ENCODE peak calls at places on chromosome 7, in nine cellular contexts. One of them, this sample, is unnamed.

GRCh38 chr7:81846398-81846797 is 76.6 kb upstream of the HGF start:
- DNase-seq in lower leg skin: peak
- DNase-seq in AG10803: peak
- DNase-seq in testis: no peak
- DNase-seq in BJ: peak
- DNase-seq in endodermal cell: no peak
- DNase-seq in fibroblast of the aortic adventitia: peak
- DNase-seq in upper lobe of right lung: no peak
- DNase-seq in chondrocyte: no peak
- DNase-seq in this sample: peak

GRCh38 chr7:7209412-7210050 is 27.2 kb downstream of the C1GALT1 start:
- DNase-seq in lower leg skin: no peak
- DNase-seq in AG10803: no peak
- DNase-seq in testis: no peak
- DNase-seq in upper lobe of right lung: no peak
- DNase-seq in fibroblast of the aortic adventitia: no peak
- DNase-seq in BJ: no peak
- DNase-seq in endodermal cell: peak
- DNase-seq in chondrocyte: no peak
- DNase-seq in this sample: no peak

GRCh38 chr7:27966219-27966780 is 214.3 kb downstream of the JAZF1 start:
- DNase-seq in AG10803: no peak
- DNase-seq in endodermal cell: no peak
- DNase-seq in testis: no peak
- DNase-seq in fibroblast of the aortic adventitia: no peak
- DNase-seq in upper lobe of right lung: no peak
- DNase-seq in lower leg skin: no peak
- DNase-seq in BJ: no peak
- DNase-seq in chondrocyte: no peak
- DNase-seq in this sample: no peak

GRCh38 chr7:64946772-64947171 is 43.7 kb downstream of the ZNF273 start:
- DNase-seq in chondrocyte: no peak
- DNase-seq in BJ: no peak
- DNase-seq in fibroblast of the aortic adventitia: no peak
- DNase-seq in lower leg skin: no peak
- DNase-seq in testis: peak
- DNase-seq in AG10803: no peak
- DNase-seq in upper lobe of right lung: peak
- DNase-seq in endodermal cell: peak
- DNase-seq in this sample: no peak

GRCh38 chr7:156640949-156641485 is 443 bp downstream of the RNF32 start:
- DNase-seq in fibroblast of the aortic adventitia: peak
- DNase-seq in lower leg skin: no peak
- DNase-seq in testis: peak
- DNase-seq in endodermal cell: no peak
- DNase-seq in upper lobe of right lung: no peak
- DNase-seq in AG10803: peak
- DNase-seq in BJ: no peak
- DNase-seq in chondrocyte: no peak
- DNase-seq in this sample: no peak

GRCh38 chr7:13411151-13411550 is 578.3 kb downstream of the ETV1 start:
- DNase-seq in testis: no peak
- DNase-seq in BJ: no peak
- DNase-seq in fibroblast of the aortic adventitia: no peak
- DNase-seq in upper lobe of right lung: no peak
- DNase-seq in AG10803: no peak
- DNase-seq in chondrocyte: no peak
- DNase-seq in endodermal cell: no peak
- DNase-seq in lower leg skin: no peak
- DNase-seq in this sample: no peak

GRCh38 chr7:65269150-65269856 is 104.4 kb upstream of the ZNF92 start:
- DNase-seq in upper lobe of right lung: peak
- DNase-seq in testis: peak
- DNase-seq in fibroblast of the aortic adventitia: no peak
- DNase-seq in AG10803: no peak
- DNase-seq in chondrocyte: no peak
- DNase-seq in endodermal cell: peak
- DNase-seq in lower leg skin: no peak
- DNase-seq in BJ: no peak
- DNase-seq in this sample: no peak

GRCh38 chr7:71594746-71595145 is 462.8 kb downstream of the GALNT17 start:
- DNase-seq in lower leg skin: no peak
- DNase-seq in chondrocyte: no peak
- DNase-seq in fibroblast of the aortic adventitia: no peak
- DNase-seq in AG10803: no peak
- DNase-seq in BJ: no peak
- DNase-seq in upper lobe of right lung: no peak
- DNase-seq in testis: no peak
- DNase-seq in endodermal cell: no peak
- DNase-seq in this sample: no peak

GRCh38 chr7:325811-326210 is 35.8 kb downstream of the FOXL3 start:
- DNase-seq in endodermal cell: no peak
- DNase-seq in fibroblast of the aortic adventitia: no peak
- DNase-seq in chondrocyte: peak
- DNase-seq in upper lobe of right lung: no peak
- DNase-seq in BJ: no peak
- DNase-seq in AG10803: no peak
- DNase-seq in testis: no peak
- DNase-seq in lower leg skin: no peak
- DNase-seq in this sample: peak

GRCh38 chr7:40530292-40530691 is 395.5 kb downstream of the SUGCT start:
- DNase-seq in AG10803: peak
- DNase-seq in testis: no peak
- DNase-seq in lower leg skin: no peak
- DNase-seq in fibroblast of the aortic adventitia: no peak
- DNase-seq in upper lobe of right lung: no peak
- DNase-seq in BJ: no peak
- DNase-seq in chondrocyte: no peak
- DNase-seq in endodermal cell: no peak
- DNase-seq in this sample: no peak

DNA sequence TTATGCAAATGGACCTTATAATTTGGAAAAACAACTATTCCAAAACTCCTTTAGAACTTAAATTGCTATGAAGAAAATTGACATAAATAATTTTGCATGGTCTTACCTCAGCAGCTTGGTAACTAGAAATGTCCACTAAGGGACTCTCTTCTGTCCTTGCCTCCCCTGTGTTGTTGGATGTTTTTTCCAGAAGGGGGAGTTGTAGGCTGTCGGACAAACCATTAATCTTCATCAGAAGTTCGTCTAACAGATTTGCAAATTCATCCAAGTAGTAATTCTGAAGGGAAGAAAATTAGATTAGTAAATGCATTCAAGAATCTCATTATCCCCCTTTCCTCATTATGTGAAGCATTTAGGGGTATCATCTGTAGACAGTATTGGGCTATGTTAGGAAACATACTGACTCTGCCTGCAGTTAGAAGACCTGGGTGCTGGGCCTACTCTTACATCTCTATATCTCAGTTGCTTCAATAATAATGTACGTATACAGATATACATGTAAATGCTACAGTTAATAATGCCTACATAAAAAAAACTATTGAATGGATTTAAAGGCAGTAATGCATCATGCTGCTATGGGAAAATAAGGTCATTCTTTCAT is 155.6 kb downstream of the PKD1L1 start:
- DNase-seq in lower leg skin: no peak
- DNase-seq in endodermal cell: no peak
- DNase-seq in upper lobe of right lung: no peak
- DNase-seq in BJ: no peak
- DNase-seq in AG10803: no peak
- DNase-seq in fibroblast of the aortic adventitia: no peak
- DNase-seq in testis: no peak
- DNase-seq in chondrocyte: no peak
- DNase-seq in this sample: no peak
- TF ChIP-seq CTCF in lower leg skin: no peak
- TF ChIP-seq CTCF in endodermal cell: peak
- TF ChIP-seq CTCF in upper lobe of right lung: peak
- TF ChIP-seq CTCF in BJ: peak
- TF ChIP-seq CTCF in AG10803: peak
- TF ChIP-seq CTCF in fibroblast of the aortic adventitia: peak
- TF ChIP-seq CTCF in testis: no peak
- TF ChIP-seq CTCF in chondrocyte: peak
- TF ChIP-seq CTCF in this sample: peak

GRCh38 chr7:117672433-117672832 is 192.6 kb downstream of the CFTR start:
- DNase-seq in upper lobe of right lung: no peak
- DNase-seq in testis: no peak
- DNase-seq in chondrocyte: no peak
- DNase-seq in lower leg skin: no peak
- DNase-seq in fibroblast of the aortic adventitia: no peak
- DNase-seq in AG10803: no peak
- DNase-seq in endodermal cell: no peak
- DNase-seq in BJ: no peak
- DNase-seq in this sample: no peak

GRCh38 chr7:117666689-117667088 is 186.9 kb downstream of the CFTR start:
- DNase-seq in AG10803: no peak
- DNase-seq in endodermal cell: no peak
- DNase-seq in upper lobe of right lung: no peak
- DNase-seq in BJ: no peak
- DNase-seq in testis: no peak
- DNase-seq in fibroblast of the aortic adventitia: no peak
- DNase-seq in chondrocyte: no peak
- DNase-seq in lower leg skin: no peak
- DNase-seq in this sample: no peak

GRCh38 chr7:117673367-117673766 is 193.5 kb downstream of the CFTR start:
- DNase-seq in endodermal cell: peak
- DNase-seq in fibroblast of the aortic adventitia: peak
- DNase-seq in upper lobe of right lung: peak
- DNase-seq in testis: peak
- DNase-seq in AG10803: no peak
- DNase-seq in chondrocyte: no peak
- DNase-seq in lower leg skin: peak
- DNase-seq in BJ: no peak
- DNase-seq in this sample: no peak

GRCh38 chr7:117667456-117667855 is 187.6 kb downstream of the CFTR start:
- DNase-seq in endodermal cell: no peak
- DNase-seq in AG10803: no peak
- DNase-seq in fibroblast of the aortic adventitia: peak
- DNase-seq in testis: no peak
- DNase-seq in BJ: no peak
- DNase-seq in upper lobe of right lung: no peak
- DNase-seq in lower leg skin: no peak
- DNase-seq in chondrocyte: no peak
- DNase-seq in this sample: no peak

GRCh38 chr7:117669818-117670217 is 190.0 kb downstream of the CFTR start:
- DNase-seq in endodermal cell: peak
- DNase-seq in fibroblast of the aortic adventitia: peak
- DNase-seq in chondrocyte: no peak
- DNase-seq in testis: no peak
- DNase-seq in BJ: no peak
- DNase-seq in lower leg skin: no peak
- DNase-seq in AG10803: no peak
- DNase-seq in upper lobe of right lung: no peak
- DNase-seq in this sample: no peak
- TF ChIP-seq CTCF in endodermal cell: peak
- TF ChIP-seq CTCF in fibroblast of the aortic adventitia: peak
- TF ChIP-seq CTCF in chondrocyte: peak
- TF ChIP-seq CTCF in testis: no peak
- TF ChIP-seq CTCF in BJ: peak
- TF ChIP-seq CTCF in lower leg skin: no peak
- TF ChIP-seq CTCF in AG10803: no peak
- TF ChIP-seq CTCF in upper lobe of right lung: no peak
- TF ChIP-seq CTCF in this sample: no peak

GRCh38 chr7:105339404-105340316 is 49.1 kb downstream of the SRPK2 start:
- DNase-seq in testis: peak
- DNase-seq in fibroblast of the aortic adventitia: no peak
- DNase-seq in chondrocyte: no peak
- DNase-seq in lower leg skin: no peak
- DNase-seq in AG10803: no peak
- DNase-seq in endodermal cell: no peak
- DNase-seq in BJ: no peak
- DNase-seq in upper lobe of right lung: no peak
- DNase-seq in this sample: no peak
- TF ChIP-seq CTCF in testis: no peak
- TF ChIP-seq CTCF in fibroblast of the aortic adventitia: no peak
- TF ChIP-seq CTCF in chondrocyte: no peak
- TF ChIP-seq CTCF in lower leg skin: no peak
- TF ChIP-seq CTCF in AG10803: no peak
- TF ChIP-seq CTCF in endodermal cell: no peak
- TF ChIP-seq CTCF in BJ: no peak
- TF ChIP-seq CTCF in upper lobe of right lung: no peak
- TF ChIP-seq CTCF in this sample: no peak

GRCh38 chr7:150357277-150357676 is 11.3 kb upstream of the REPIN1 start:
- DNase-seq in AG10803: no peak
- DNase-seq in upper lobe of right lung: peak
- DNase-seq in fibroblast of the aortic adventitia: no peak
- DNase-seq in chondrocyte: no peak
- DNase-seq in testis: no peak
- DNase-seq in endodermal cell: no peak
- DNase-seq in lower leg skin: no peak
- DNase-seq in BJ: no peak
- DNase-seq in this sample: no peak

GRCh38 chr7:150358433-150358832 is 10.2 kb upstream of the REPIN1 start:
- DNase-seq in BJ: no peak
- DNase-seq in upper lobe of right lung: no peak
- DNase-seq in fibroblast of the aortic adventitia: no peak
- DNase-seq in endodermal cell: peak
- DNase-seq in testis: no peak
- DNase-seq in chondrocyte: no peak
- DNase-seq in AG10803: no peak
- DNase-seq in lower leg skin: no peak
- DNase-seq in this sample: no peak

GRCh38 chr7:150356265-150356897 is 12.2 kb upstream of the REPIN1 start:
- DNase-seq in AG10803: peak
- DNase-seq in testis: no peak
- DNase-seq in endodermal cell: peak
- DNase-seq in BJ: no peak
- DNase-seq in lower leg skin: no peak
- DNase-seq in chondrocyte: no peak
- DNase-seq in fibroblast of the aortic adventitia: peak
- DNase-seq in upper lobe of right lung: peak
- DNase-seq in this sample: no peak

GRCh38 chr7:150359007-150359917 is 9.4 kb upstream of the REPIN1 start:
- DNase-seq in fibroblast of the aortic adventitia: no peak
- DNase-seq in chondrocyte: no peak
- DNase-seq in endodermal cell: peak
- DNase-seq in upper lobe of right lung: peak
- DNase-seq in lower leg skin: no peak
- DNase-seq in BJ: no peak
- DNase-seq in AG10803: no peak
- DNase-seq in testis: no peak
- DNase-seq in this sample: no peak

DNA sequence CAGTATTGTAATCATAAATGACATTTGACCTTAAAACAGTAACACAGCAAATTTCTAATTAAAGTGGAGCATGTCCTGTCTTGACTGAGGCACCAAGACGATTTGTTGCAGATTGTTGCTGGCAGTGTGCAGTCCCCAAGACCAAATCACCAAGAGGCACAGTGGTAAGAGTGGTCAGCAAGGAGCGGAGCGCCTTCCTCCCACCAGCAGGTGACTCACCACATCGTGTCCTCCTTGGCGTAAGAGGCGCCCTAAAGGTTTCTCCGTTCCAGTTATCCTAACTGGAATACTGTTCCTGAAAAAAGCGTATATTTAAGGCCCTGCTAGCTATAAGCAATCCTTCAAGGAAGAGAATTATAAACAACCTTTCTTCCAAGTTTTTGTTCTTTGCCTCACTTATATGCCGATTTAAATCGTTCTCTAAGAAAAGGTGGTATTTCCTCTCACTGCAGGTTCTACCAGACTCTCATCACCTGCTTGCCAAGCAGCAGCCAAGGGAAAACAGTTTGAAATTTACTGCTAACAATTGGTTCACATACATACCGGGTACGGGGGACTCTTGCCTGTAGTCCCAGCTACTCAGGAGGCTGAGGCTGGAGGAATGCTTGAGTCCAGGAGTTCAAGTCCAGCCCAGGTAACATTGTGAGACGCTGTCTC is 10.7 kb upstream of the REPIN1 start:
- DNase-seq in AG10803: no peak
- DNase-seq in fibroblast of the aortic adventitia: no peak
- DNase-seq in BJ: no peak
- DNase-seq in chondrocyte: no peak
- DNase-seq in testis: no peak
- DNase-seq in endodermal cell: peak
- DNase-seq in lower leg skin: no peak
- DNase-seq in upper lobe of right lung: peak
- DNase-seq in this sample: no peak
- TF ChIP-seq CTCF in AG10803: no peak
- TF ChIP-seq CTCF in fibroblast of the aortic adventitia: no peak
- TF ChIP-seq CTCF in BJ: no peak
- TF ChIP-seq CTCF in chondrocyte: no peak
- TF ChIP-seq CTCF in testis: no peak
- TF ChIP-seq CTCF in endodermal cell: peak
- TF ChIP-seq CTCF in lower leg skin: no peak
- TF ChIP-seq CTCF in upper lobe of right lung: no peak
- TF ChIP-seq CTCF in this sample: no peak